ENCODE peak calls at places on chromosomes 5 and 9, in five cellular contexts. One of them, this sample, is unnamed. For H3K4me1 and H3K36me3, the result is how much of the 10 kb centered on the place peaks cover.

GRCh38 chr5:153523831-153524230 is 33.4 kb downstream of the GRIA1 start:
- DNase-seq in prostate gland: no peak
- DNase-seq in thyroid gland: no peak
- DNase-seq in tibial nerve: peak
- DNase-seq in HCT116: no peak
- DNase-seq in this sample: no peak

GRCh38 chr9:82490019-82490499 is 501.5 kb downstream of the SPATA31D1 start:
- DNase-seq in prostate gland: no peak
- DNase-seq in tibial nerve: no peak
- DNase-seq in thyroid gland: no peak
- DNase-seq in HCT116: no peak
- DNase-seq in this sample: no peak

GRCh38 chr9:2964485-2964884 is 120.6 kb upstream of the PUM3 start:
- DNase-seq in prostate gland: no peak
- DNase-seq in tibial nerve: no peak
- DNase-seq in thyroid gland: no peak
- DNase-seq in HCT116: no peak
- DNase-seq in this sample: no peak

GRCh38 chr9:34001308-34001707 is 47.4 kb downstream of the UBAP2 start:
- DNase-seq in tibial nerve: no peak
- DNase-seq in prostate gland: no peak
- DNase-seq in HCT116: no peak
- DNase-seq in thyroid gland: no peak
- DNase-seq in this sample: no peak

GRCh38 chr9:14231196-14231990 is 82.5 kb downstream of the NFIB start:
- DNase-seq in HCT116: no peak
- DNase-seq in tibial nerve: no peak
- DNase-seq in prostate gland: no peak
- DNase-seq in thyroid gland: peak
- DNase-seq in this sample: no peak

GRCh38 chr5:116739648-116740047 is 165.0 kb upstream of the SEMA6A start:
- DNase-seq in tibial nerve: no peak
- DNase-seq in HCT116: no peak
- DNase-seq in prostate gland: no peak
- DNase-seq in thyroid gland: no peak
- DNase-seq in this sample: no peak

GRCh38 chr5:133423618-133424282 is 188.6 kb downstream of the FSTL4 start:
- DNase-seq in tibial nerve: peak
- DNase-seq in prostate gland: peak
- DNase-seq in HCT116: peak
- DNase-seq in thyroid gland: peak
- DNase-seq in this sample: peak

GRCh38 chr5:96474073-96474472 is 41.0 kb upstream of the PCSK1 start:
- DNase-seq in prostate gland: no peak
- DNase-seq in tibial nerve: no peak
- DNase-seq in thyroid gland: no peak
- DNase-seq in HCT116: no peak
- DNase-seq in this sample: no peak

GRCh38 chr5:157540707-157541451 is 34.7 kb downstream of the ADAM19 start:
- DNase-seq in prostate gland: no peak
- DNase-seq in HCT116: no peak
- DNase-seq in tibial nerve: no peak
- DNase-seq in thyroid gland: no peak
- DNase-seq in this sample: no peak
- H3K4me1 ChIP-seq in prostate gland: under half
- H3K4me1 ChIP-seq in HCT116: under half
- H3K4me1 ChIP-seq in tibial nerve: under half
- H3K4me1 ChIP-seq in thyroid gland: under half
- H3K4me1 ChIP-seq in this sample: under half

GRCh38 chr5:80877592-80877991 is 82.6 kb upstream of the RASGRF2 start:
- DNase-seq in prostate gland: no peak
- DNase-seq in tibial nerve: no peak
- DNase-seq in HCT116: no peak
- DNase-seq in thyroid gland: no peak
- DNase-seq in this sample: no peak

GRCh38 chr5:80870442-80870841 is 89.7 kb upstream of the RASGRF2 start:
- DNase-seq in HCT116: no peak
- DNase-seq in thyroid gland: no peak
- DNase-seq in tibial nerve: no peak
- DNase-seq in prostate gland: no peak
- DNase-seq in this sample: no peak

GRCh38 chr5:80871541-80871961 is 88.6 kb upstream of the RASGRF2 start:
- DNase-seq in thyroid gland: no peak
- DNase-seq in prostate gland: no peak
- DNase-seq in HCT116: peak
- DNase-seq in tibial nerve: no peak
- DNase-seq in this sample: no peak

DNA sequence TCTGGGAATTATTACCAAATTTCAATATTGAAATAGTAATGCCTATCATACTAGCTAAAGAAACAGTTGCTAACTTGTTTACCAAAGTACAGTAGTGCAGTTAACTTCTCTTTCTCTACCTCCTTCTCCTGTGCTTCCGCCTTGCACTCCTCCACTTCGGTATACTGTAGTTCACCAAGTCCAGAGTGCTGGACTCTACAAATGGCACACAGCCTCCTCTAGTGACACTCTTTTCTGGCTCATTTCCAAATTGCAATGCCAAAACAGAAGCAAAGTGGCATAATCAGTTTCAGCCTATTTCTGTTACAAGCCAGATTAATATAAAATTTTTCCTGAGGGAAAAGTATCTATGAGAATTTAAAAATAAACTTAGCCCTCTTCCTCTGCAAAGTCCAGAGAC is 86.0 kb upstream of the RASGRF2 start:
- DNase-seq in HCT116: no peak
- DNase-seq in prostate gland: no peak
- DNase-seq in tibial nerve: no peak
- DNase-seq in thyroid gland: no peak
- DNase-seq in this sample: no peak
- H3K36me3 ChIP-seq in HCT116: under half
- H3K36me3 ChIP-seq in prostate gland: under half
- H3K36me3 ChIP-seq in tibial nerve: under half
- H3K36me3 ChIP-seq in thyroid gland: under half
- H3K36me3 ChIP-seq in this sample: under half

GRCh38 chr5:10629661-10630060 is 65.8 kb downstream of the ANKRD33B start:
- DNase-seq in tibial nerve: no peak
- DNase-seq in thyroid gland: no peak
- DNase-seq in prostate gland: no peak
- DNase-seq in HCT116: no peak
- DNase-seq in this sample: no peak

GRCh38 chr5:10626473-10627013 is 62.7 kb downstream of the ANKRD33B start:
- DNase-seq in thyroid gland: no peak
- DNase-seq in HCT116: no peak
- DNase-seq in tibial nerve: no peak
- DNase-seq in prostate gland: no peak
- DNase-seq in this sample: no peak

GRCh38 chr5:10627185-10628115 is 63.6 kb downstream of the ANKRD33B start:
- DNase-seq in tibial nerve: peak
- DNase-seq in HCT116: peak
- DNase-seq in thyroid gland: peak
- DNase-seq in prostate gland: peak
- DNase-seq in this sample: peak

GRCh38 chr5:10630126-10630525 is 66.3 kb downstream of the ANKRD33B start:
- DNase-seq in prostate gland: no peak
- DNase-seq in tibial nerve: no peak
- DNase-seq in thyroid gland: no peak
- DNase-seq in HCT116: no peak
- DNase-seq in this sample: no peak

DNA sequence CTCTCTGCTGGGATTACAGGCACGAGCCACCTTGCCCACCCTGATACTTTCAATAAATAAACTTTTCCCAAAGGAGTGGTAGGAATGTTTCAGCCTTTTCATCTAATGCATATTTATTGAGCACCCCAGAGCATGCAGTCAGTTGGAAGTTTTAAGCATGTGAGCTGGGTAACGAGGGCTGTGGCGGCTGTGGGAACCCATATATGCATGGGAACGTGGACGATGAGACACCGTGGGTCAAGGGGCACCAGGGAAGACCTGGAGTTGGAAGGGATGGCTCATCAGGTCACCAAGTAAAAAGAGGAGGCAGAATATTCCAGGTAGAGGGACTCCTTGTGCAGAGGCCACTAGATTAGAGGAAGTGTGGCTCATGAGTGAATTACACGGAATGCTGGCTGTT is 64.7 kb downstream of the ANKRD33B start:
- DNase-seq in HCT116: no peak
- DNase-seq in prostate gland: no peak
- DNase-seq in thyroid gland: no peak
- DNase-seq in tibial nerve: no peak
- DNase-seq in this sample: no peak
- TF ChIP-seq POLR2A in HCT116: no peak
- TF ChIP-seq POLR2A in prostate gland: no peak
- TF ChIP-seq POLR2A in thyroid gland: no peak
- TF ChIP-seq POLR2A in tibial nerve: no peak
- TF ChIP-seq POLR2A in this sample: no peak

GRCh38 chr9:124482431-124483031 is 24.7 kb downstream of the NR5A1 start:
- DNase-seq in HCT116: no peak
- DNase-seq in tibial nerve: no peak
- DNase-seq in prostate gland: no peak
- DNase-seq in thyroid gland: no peak
- DNase-seq in this sample: no peak
- H3K4me1 ChIP-seq in HCT116: under half
- H3K4me1 ChIP-seq in tibial nerve: under half
- H3K4me1 ChIP-seq in prostate gland: under half
- H3K4me1 ChIP-seq in thyroid gland: under half
- H3K4me1 ChIP-seq in this sample: under half

DNA sequence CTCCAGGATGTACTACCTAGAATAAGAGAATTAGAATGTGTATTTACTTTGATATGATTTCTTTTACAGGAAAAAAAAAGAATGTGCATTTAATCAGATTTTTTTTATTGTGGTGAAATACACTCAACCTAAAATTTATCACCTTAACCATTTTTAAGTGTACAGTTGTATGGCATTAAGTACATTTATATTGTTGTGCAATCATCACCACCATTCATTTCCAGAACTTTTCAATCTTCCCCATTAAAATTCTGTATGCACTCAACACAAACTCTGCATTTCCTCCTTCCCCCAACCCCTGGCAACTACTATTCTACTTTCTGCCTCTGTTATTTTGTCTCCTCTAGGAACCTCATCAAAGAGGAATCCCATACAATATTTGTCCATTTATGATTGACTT is 66.0 kb upstream of the APC start:
- DNase-seq in thyroid gland: no peak
- DNase-seq in prostate gland: no peak
- DNase-seq in HCT116: no peak
- DNase-seq in tibial nerve: no peak
- DNase-seq in this sample: no peak
- H3K36me3 ChIP-seq in thyroid gland: under half
- H3K36me3 ChIP-seq in prostate gland: under half
- H3K36me3 ChIP-seq in HCT116: under half
- H3K36me3 ChIP-seq in tibial nerve: under half
- H3K36me3 ChIP-seq in this sample: under half

GRCh38 chr5:139669681-139670368 is 21.7 kb downstream of the CXXC5 start:
- DNase-seq in tibial nerve: no peak
- DNase-seq in HCT116: no peak
- DNase-seq in prostate gland: no peak
- DNase-seq in thyroid gland: no peak
- DNase-seq in this sample: peak
- TF ChIP-seq POLR2A in tibial nerve: no peak
- TF ChIP-seq POLR2A in HCT116: no peak
- TF ChIP-seq POLR2A in prostate gland: no peak
- TF ChIP-seq POLR2A in thyroid gland: no peak
- TF ChIP-seq POLR2A in this sample: no peak

GRCh38 chr5:73118331-73119011 is 1.9 kb upstream of the TMEM171 start:
- DNase-seq in prostate gland: no peak
- DNase-seq in HCT116: no peak
- DNase-seq in thyroid gland: peak
- DNase-seq in tibial nerve: no peak
- DNase-seq in this sample: no peak
- H3K4me1 ChIP-seq in prostate gland: under half
- H3K4me1 ChIP-seq in HCT116: under half
- H3K4me1 ChIP-seq in thyroid gland: half or more
- H3K4me1 ChIP-seq in tibial nerve: under half
- H3K4me1 ChIP-seq in this sample: under half

GRCh38 chr9:89330513-89330912 is 12.2 kb downstream of the SECISBP2 start:
- DNase-seq in tibial nerve: no peak
- DNase-seq in HCT116: no peak
- DNase-seq in prostate gland: no peak
- DNase-seq in thyroid gland: no peak
- DNase-seq in this sample: no peak
- H3K36me3 ChIP-seq in tibial nerve: under half
- H3K36me3 ChIP-seq in HCT116: under half
- H3K36me3 ChIP-seq in prostate gland: under half
- H3K36me3 ChIP-seq in thyroid gland: half or more
- H3K36me3 ChIP-seq in this sample: under half

DNA sequence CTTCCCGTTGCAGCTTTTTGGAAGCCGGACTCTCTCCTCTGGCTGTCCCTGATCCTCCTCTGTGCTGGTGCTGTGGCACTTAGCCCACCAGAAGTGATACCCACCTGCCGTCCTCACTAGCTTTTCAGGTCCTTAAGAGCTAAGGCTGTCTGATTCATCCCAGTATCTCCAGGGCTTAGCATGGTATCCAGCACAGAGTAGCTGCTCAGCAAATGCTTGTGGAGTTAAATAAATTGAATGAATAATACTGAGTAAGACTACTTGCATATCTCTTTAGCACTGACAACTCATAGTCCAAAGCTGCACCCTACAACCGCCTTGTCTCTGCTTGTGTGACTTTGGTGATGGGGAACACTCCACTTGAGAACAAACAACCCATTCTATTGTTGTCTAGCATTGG is 7.7 kb upstream of the XPA start:
- DNase-seq in tibial nerve: no peak
- DNase-seq in thyroid gland: no peak
- DNase-seq in prostate gland: no peak
- DNase-seq in HCT116: no peak
- DNase-seq in this sample: no peak
- TF ChIP-seq POLR2A in tibial nerve: no peak
- TF ChIP-seq POLR2A in thyroid gland: no peak
- TF ChIP-seq POLR2A in prostate gland: no peak
- TF ChIP-seq POLR2A in HCT116: no peak
- TF ChIP-seq POLR2A in this sample: no peak